ENCODE peak calls at places on chromosomes 4 and X, in seven cellular contexts. One of them, this sample, is unnamed. For H3K4me1, the result is how much of the 10 kb centered on the place peaks cover.

GRCh38 chr4:13367691-13368090 is 116.4 kb downstream of the RAB28 start:
- DNase-seq in transverse colon: no peak
- DNase-seq in upper lobe of left lung: no peak
- DNase-seq in prostate gland: no peak
- DNase-seq in sigmoid colon: no peak
- DNase-seq in spleen: no peak
- DNase-seq in GM23338: no peak
- DNase-seq in this sample: no peak

GRCh38 chrX:75365243-75365975 is 91.5 kb downstream of the UPRT start:
- DNase-seq in transverse colon: no peak
- DNase-seq in upper lobe of left lung: no peak
- DNase-seq in prostate gland: no peak
- DNase-seq in sigmoid colon: no peak
- DNase-seq in spleen: no peak
- DNase-seq in GM23338: no peak
- DNase-seq in this sample: no peak

GRCh38 chrX:11244641-11245040 is 48.6 kb upstream of the AMELX start:
- DNase-seq in transverse colon: no peak
- DNase-seq in upper lobe of left lung: no peak
- DNase-seq in prostate gland: peak
- DNase-seq in sigmoid colon: peak
- DNase-seq in spleen: no peak
- DNase-seq in GM23338: no peak
- DNase-seq in this sample: no peak

GRCh38 chr4:69060651-69061308 is 35.5 kb upstream of the UGT2B7 start:
- DNase-seq in transverse colon: no peak
- DNase-seq in upper lobe of left lung: no peak
- DNase-seq in prostate gland: no peak
- DNase-seq in sigmoid colon: no peak
- DNase-seq in spleen: no peak
- DNase-seq in GM23338: peak
- DNase-seq in this sample: no peak

GRCh38 chrX:24245201-24245600 is 68.7 kb downstream of the SUPT20HL2 start:
- DNase-seq in transverse colon: no peak
- DNase-seq in upper lobe of left lung: no peak
- DNase-seq in prostate gland: no peak
- DNase-seq in sigmoid colon: no peak
- DNase-seq in spleen: no peak
- DNase-seq in GM23338: no peak
- DNase-seq in this sample: no peak

GRCh38 chr4:110518889-110519490 is 43.0 kb downstream of the ENPEP start:
- DNase-seq in transverse colon: peak
- DNase-seq in upper lobe of left lung: no peak
- DNase-seq in prostate gland: no peak
- DNase-seq in sigmoid colon: no peak
- DNase-seq in spleen: no peak
- DNase-seq in GM23338: peak
- DNase-seq in this sample: no peak

GRCh38 chr4:190019023-190019858 is 7.8 kb downstream of the FRG2 start:
- DNase-seq in transverse colon: no peak
- DNase-seq in upper lobe of left lung: no peak
- DNase-seq in prostate gland: no peak
- DNase-seq in sigmoid colon: no peak
- DNase-seq in spleen: peak
- DNase-seq in GM23338: peak
- DNase-seq in this sample: no peak

GRCh38 chr4:53563824-53564223 is 27.5 kb downstream of the LNX1 start:
- DNase-seq in transverse colon: no peak
- DNase-seq in upper lobe of left lung: no peak
- DNase-seq in prostate gland: no peak
- DNase-seq in sigmoid colon: no peak
- DNase-seq in spleen: no peak
- DNase-seq in GM23338: no peak
- DNase-seq in this sample: no peak

GRCh38 chr4:17489721-17490120 is 22.2 kb downstream of the QDPR start:
- DNase-seq in transverse colon: no peak
- DNase-seq in upper lobe of left lung: no peak
- DNase-seq in prostate gland: no peak
- DNase-seq in sigmoid colon: no peak
- DNase-seq in spleen: no peak
- DNase-seq in GM23338: no peak
- DNase-seq in this sample: no peak

GRCh38 chr4:112855058-112855457 is 194.4 kb upstream of the ANK2 start:
- DNase-seq in transverse colon: no peak
- DNase-seq in upper lobe of left lung: no peak
- DNase-seq in prostate gland: no peak
- DNase-seq in sigmoid colon: no peak
- DNase-seq in spleen: no peak
- DNase-seq in GM23338: no peak
- DNase-seq in this sample: no peak

GRCh38 chr4:3712936-3713335 is 53.2 kb upstream of the ADRA2C start:
- DNase-seq in transverse colon: no peak
- DNase-seq in upper lobe of left lung: no peak
- DNase-seq in prostate gland: no peak
- DNase-seq in sigmoid colon: no peak
- DNase-seq in spleen: peak
- DNase-seq in GM23338: no peak
- DNase-seq in this sample: no peak

GRCh38 chrX:130176942-130177341 is 5.2 kb downstream of the RAB33A start:
- DNase-seq in transverse colon: no peak
- DNase-seq in upper lobe of left lung: no peak
- DNase-seq in prostate gland: no peak
- DNase-seq in sigmoid colon: peak
- DNase-seq in spleen: no peak
- DNase-seq in GM23338: no peak
- DNase-seq in this sample: no peak

GRCh38 chr4:145679991-145680455 is at the start of gene C4orf51:
- DNase-seq in transverse colon: no peak
- DNase-seq in upper lobe of left lung: peak
- DNase-seq in prostate gland: peak
- DNase-seq in sigmoid colon: no peak
- DNase-seq in spleen: no peak
- DNase-seq in GM23338: no peak
- DNase-seq in this sample: no peak

GRCh38 chrX:153624196-153625091 is 22.6 kb upstream of the DUSP9 start:
- DNase-seq in transverse colon: no peak
- DNase-seq in upper lobe of left lung: no peak
- DNase-seq in prostate gland: no peak
- DNase-seq in sigmoid colon: peak
- DNase-seq in spleen: peak
- DNase-seq in GM23338: no peak
- DNase-seq in this sample: no peak

GRCh38 chr4:121256346-121256745 is 92.2 kb upstream of the TNIP3 start:
- DNase-seq in transverse colon: no peak
- DNase-seq in upper lobe of left lung: peak
- DNase-seq in prostate gland: no peak
- DNase-seq in sigmoid colon: no peak
- DNase-seq in spleen: no peak
- DNase-seq in GM23338: no peak
- DNase-seq in this sample: no peak

GRCh38 chr4:71752383-71753042 is 31.4 kb downstream of the GC start:
- DNase-seq in transverse colon: peak
- DNase-seq in upper lobe of left lung: no peak
- DNase-seq in prostate gland: no peak
- DNase-seq in sigmoid colon: no peak
- DNase-seq in spleen: no peak
- DNase-seq in GM23338: peak
- DNase-seq in this sample: no peak

GRCh38 chr4:127574643-127575042 is 58.1 kb upstream of the INTU start:
- DNase-seq in transverse colon: no peak
- DNase-seq in upper lobe of left lung: no peak
- DNase-seq in prostate gland: no peak
- DNase-seq in sigmoid colon: no peak
- DNase-seq in spleen: no peak
- DNase-seq in GM23338: peak
- DNase-seq in this sample: no peak

GRCh38 chr4:10111067-10111801 is 5.4 kb downstream of the WDR1 start:
- DNase-seq in transverse colon: no peak
- DNase-seq in upper lobe of left lung: no peak
- DNase-seq in prostate gland: no peak
- DNase-seq in sigmoid colon: no peak
- DNase-seq in spleen: no peak
- DNase-seq in GM23338: peak
- DNase-seq in this sample: no peak

GRCh38 chr4:182265881-182266280 is 22.7 kb downstream of the TENM3 start:
- DNase-seq in transverse colon: no peak
- DNase-seq in upper lobe of left lung: no peak
- DNase-seq in prostate gland: no peak
- DNase-seq in sigmoid colon: no peak
- DNase-seq in spleen: no peak
- DNase-seq in GM23338: peak
- DNase-seq in this sample: no peak

GRCh38 chrX:136423724-136424123 is 64.0 kb upstream of the BRS3 start:
- DNase-seq in transverse colon: no peak
- DNase-seq in upper lobe of left lung: no peak
- DNase-seq in prostate gland: no peak
- DNase-seq in sigmoid colon: no peak
- DNase-seq in spleen: no peak
- DNase-seq in GM23338: no peak
- DNase-seq in this sample: no peak

GRCh38 chr4:186772936-186773335 is 49.3 kb upstream of the FAT1 start:
- DNase-seq in transverse colon: no peak
- DNase-seq in upper lobe of left lung: no peak
- DNase-seq in prostate gland: no peak
- DNase-seq in sigmoid colon: no peak
- DNase-seq in spleen: no peak
- DNase-seq in GM23338: no peak
- DNase-seq in this sample: no peak

GRCh38 chr4:74319506-74319905 is 11.2 kb downstream of the EPGN start:
- DNase-seq in transverse colon: no peak
- DNase-seq in upper lobe of left lung: no peak
- DNase-seq in prostate gland: no peak
- DNase-seq in sigmoid colon: no peak
- DNase-seq in spleen: no peak
- DNase-seq in GM23338: no peak
- DNase-seq in this sample: no peak

GRCh38 chr4:44121210-44121609 is 327.4 kb downstream of the KCTD8 start:
- DNase-seq in transverse colon: no peak
- DNase-seq in upper lobe of left lung: no peak
- DNase-seq in prostate gland: no peak
- DNase-seq in sigmoid colon: no peak
- DNase-seq in spleen: no peak
- DNase-seq in GM23338: no peak
- DNase-seq in this sample: no peak
- TF ChIP-seq POLR2AphosphoS5 in transverse colon: no peak
- TF ChIP-seq POLR2AphosphoS5 in upper lobe of left lung: no peak
- TF ChIP-seq POLR2AphosphoS5 in prostate gland: no peak
- TF ChIP-seq POLR2AphosphoS5 in sigmoid colon: no peak
- TF ChIP-seq POLR2AphosphoS5 in spleen: no peak
- TF ChIP-seq POLR2AphosphoS5 in GM23338: no peak
- TF ChIP-seq POLR2AphosphoS5 in this sample: no peak

GRCh38 chr4:87003266-87003665 is 68.5 kb downstream of the AFF1 start:
- DNase-seq in transverse colon: no peak
- DNase-seq in upper lobe of left lung: no peak
- DNase-seq in prostate gland: no peak
- DNase-seq in sigmoid colon: no peak
- DNase-seq in spleen: no peak
- DNase-seq in GM23338: no peak
- DNase-seq in this sample: no peak

GRCh38 chr4:87002682-87003043 is 67.9 kb downstream of the AFF1 start:
- DNase-seq in transverse colon: no peak
- DNase-seq in upper lobe of left lung: no peak
- DNase-seq in prostate gland: no peak
- DNase-seq in sigmoid colon: no peak
- DNase-seq in spleen: no peak
- DNase-seq in GM23338: peak
- DNase-seq in this sample: no peak

GRCh38 chr4:86993909-86994672 is 59.3 kb downstream of the AFF1 start:
- DNase-seq in transverse colon: no peak
- DNase-seq in upper lobe of left lung: no peak
- DNase-seq in prostate gland: no peak
- DNase-seq in sigmoid colon: no peak
- DNase-seq in spleen: no peak
- DNase-seq in GM23338: no peak
- DNase-seq in this sample: peak

GRCh38 chr4:86999244-86999643 is 64.4 kb downstream of the AFF1 start:
- DNase-seq in transverse colon: no peak
- DNase-seq in upper lobe of left lung: no peak
- DNase-seq in prostate gland: no peak
- DNase-seq in sigmoid colon: no peak
- DNase-seq in spleen: no peak
- DNase-seq in GM23338: no peak
- DNase-seq in this sample: no peak
- H3K4me1 ChIP-seq in transverse colon: under half
- H3K4me1 ChIP-seq in upper lobe of left lung: under half
- H3K4me1 ChIP-seq in prostate gland: under half
- H3K4me1 ChIP-seq in sigmoid colon: under half
- H3K4me1 ChIP-seq in spleen: under half
- H3K4me1 ChIP-seq in GM23338: half or more
- H3K4me1 ChIP-seq in this sample: under half

DNA sequence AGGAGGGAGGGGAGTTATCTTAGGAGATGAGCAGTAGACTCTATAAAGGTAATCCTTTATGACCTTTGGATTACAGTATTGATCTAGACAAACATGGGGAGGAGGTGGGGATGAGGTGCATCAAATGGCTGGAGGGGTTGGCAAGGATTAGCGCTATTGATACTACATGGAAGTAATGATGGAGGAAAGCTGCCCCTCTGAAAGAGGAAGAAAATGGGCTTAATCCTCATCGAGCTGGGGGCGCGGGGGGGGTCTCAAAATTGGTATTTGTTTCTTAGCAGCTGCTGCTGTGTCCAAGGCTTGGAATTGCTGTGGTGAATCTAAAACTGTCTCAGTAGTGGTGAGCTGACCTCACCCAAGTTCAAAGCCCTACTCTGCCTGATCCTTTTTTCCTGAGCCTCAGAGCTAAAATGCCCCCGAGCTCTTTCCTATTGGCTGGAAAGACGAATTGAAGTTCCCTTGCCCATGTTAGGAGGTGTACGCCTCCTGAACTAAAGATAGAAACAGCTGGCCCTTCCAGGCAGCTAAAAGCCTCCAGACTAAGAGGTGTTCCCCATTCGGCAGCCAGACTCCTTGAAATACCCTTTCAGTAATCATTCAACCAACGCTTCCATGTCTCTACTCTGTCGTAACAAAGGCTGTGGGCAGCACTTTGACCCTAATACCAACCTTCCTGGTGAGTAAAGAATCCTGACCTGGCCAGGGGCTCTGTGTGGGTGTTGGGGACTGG is at the start of gene ITGB1BP2:
- DNase-seq in transverse colon: no peak
- DNase-seq in upper lobe of left lung: no peak
- DNase-seq in prostate gland: no peak
- DNase-seq in sigmoid colon: peak
- DNase-seq in spleen: no peak
- DNase-seq in GM23338: peak
- DNase-seq in this sample: no peak
- TF ChIP-seq POLR2AphosphoS5 in transverse colon: no peak
- TF ChIP-seq POLR2AphosphoS5 in upper lobe of left lung: no peak
- TF ChIP-seq POLR2AphosphoS5 in prostate gland: no peak
- TF ChIP-seq POLR2AphosphoS5 in sigmoid colon: peak
- TF ChIP-seq POLR2AphosphoS5 in spleen: no peak
- TF ChIP-seq POLR2AphosphoS5 in GM23338: peak
- TF ChIP-seq POLR2AphosphoS5 in this sample: no peak

DNA sequence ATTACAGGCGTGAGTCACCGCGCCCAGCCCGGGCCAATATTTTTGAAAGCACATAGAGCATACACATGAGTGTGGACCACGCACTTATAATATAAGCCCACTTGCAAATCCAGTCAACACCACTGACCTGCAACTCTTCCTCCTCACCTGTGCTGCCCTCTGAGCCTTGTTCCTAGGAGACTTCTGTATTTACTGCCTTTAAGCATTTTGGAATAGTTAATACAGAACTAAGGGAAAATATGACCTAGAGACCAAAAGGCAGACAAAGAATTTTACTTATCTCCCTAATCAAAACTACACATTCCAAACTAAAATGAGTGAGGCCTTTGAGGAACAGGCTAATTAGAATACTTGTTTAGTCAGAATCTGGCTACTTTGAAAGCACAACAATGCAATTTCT is 89.2 kb downstream of the RELL1 start:
- DNase-seq in transverse colon: no peak
- DNase-seq in upper lobe of left lung: no peak
- DNase-seq in prostate gland: no peak
- DNase-seq in sigmoid colon: no peak
- DNase-seq in spleen: no peak
- DNase-seq in GM23338: no peak
- DNase-seq in this sample: no peak
- H3K4me1 ChIP-seq in transverse colon: under half
- H3K4me1 ChIP-seq in upper lobe of left lung: under half
- H3K4me1 ChIP-seq in prostate gland: under half
- H3K4me1 ChIP-seq in sigmoid colon: under half
- H3K4me1 ChIP-seq in spleen: under half
- H3K4me1 ChIP-seq in GM23338: under half
- H3K4me1 ChIP-seq in this sample: under half

This sample was measured in stomach.